ENCODE peak calls at places on chromosomes 2 and 18, in nine cellular contexts. F, J, Q, X, I, B, Z, Y and L are unnamed samples.

GRCh38 chr2:191601060-191601459 is 76.9 kb upstream of the NABP1 start:
- DNase-seq in J (no peak), B (no peak), Y (no peak), I (no peak), X (no peak), Z (no peak), F (no peak), Q (peak; percentile 58), L (no peak)

GRCh38 chr18:30687501-30687900 is 355.0 kb downstream of the DSC3 start:
- DNase-seq in I (no peak), J (no peak), X (no peak), F (no peak), Z (no peak), Q (no peak), B (no peak), Y (no peak), L (peak; percentile 4)

GRCh38 chr18:76205906-76206305 is 289.1 kb downstream of the ZNF516 start:
- DNase-seq in Y (no peak), Q (no peak), F (no peak), Z (no peak), X (no peak), J (no peak), B (no peak), I (peak; percentile 30), L (no peak)

GRCh38 chr18:57649536-57650495 is 28.2 kb upstream of the NARS1 start:
- DNase-seq in J (no peak), Z (no peak), Q (peak; percentile 63), X (no peak), F (no peak), B (peak; percentile 53), Y (peak; percentile 56), I (no peak), L (peak; percentile 76)

GRCh38 chr18:34117319-34117718 is 107.4 kb downstream of the NOL4 start:
- DNase-seq in X (peak; percentile 44), J (no peak), Y (no peak), B (no peak), Z (no peak), Q (no peak), F (no peak), I (peak; percentile 60), L (no peak)

GRCh38 chr2:20100711-20101110 is 49.3 kb upstream of the LAPTM4A start:
- DNase-seq in I (no peak), Q (no peak), Y (no peak), J (no peak), B (no peak), Z (no peak), X (no peak), F (no peak), L (no peak)

GRCh38 chr2:42100696-42101585 is 53.1 kb downstream of the PKDCC start:
- DNase-seq in J (peak; percentile 67), Q (peak; percentile 74), Z (no peak), Y (no peak), B (no peak), X (no peak), F (peak; percentile 73), I (no peak), L (no peak)

GRCh38 chr2:220590476-220590875 is 963.0 kb downstream of the SLC4A3 start:
- DNase-seq in F (no peak), X (no peak), B (no peak), Z (no peak), J (no peak), I (no peak), Q (no peak), Y (no peak), L (no peak)

GRCh38 chr2:58710795-58711279 is 469.7 kb upstream of the FANCL start:
- DNase-seq in J (peak; percentile 45), Q (no peak), X (no peak), I (no peak), F (no peak), Y (no peak), B (no peak), Z (no peak), L (no peak)

GRCh38 chr18:45090526-45091140 is 409.9 kb downstream of the SETBP1 start:
- DNase-seq in I (no peak), Q (no peak), Y (no peak), F (no peak), X (no peak), Z (no peak), J (no peak), B (no peak), L (no peak)

GRCh38 chr2:171723724-171724683 is 36.7 kb downstream of the DYNC1I2 start:
- DNase-seq in F (no peak), X (peak; percentile 2), Q (no peak), B (no peak), Z (no peak), Y (no peak), I (peak; percentile 91), J (no peak), L (no peak)

GRCh38 chr18:37460616-37461015 is 105.0 kb downstream of the CELF4 start:
- DNase-seq in Z (no peak), J (no peak), X (no peak), Q (no peak), I (no peak), F (no peak), B (no peak), Y (no peak), L (no peak)

GRCh38 chr2:210617732-210618330 is 61.4 kb downstream of the CPS1 start:
- DNase-seq in I (peak; percentile 69), B (no peak), X (peak; percentile 79), J (no peak), Q (peak; percentile 50), Z (peak; percentile 14), F (no peak), Y (no peak), L (peak; percentile 33)

GRCh38 chr2:238988105-238988504 is 140.2 kb downstream of the TWIST2 start:
- DNase-seq in F (no peak), Z (no peak), B (no peak), J (no peak), Y (no peak), I (no peak), X (no peak), Q (no peak), L (no peak)

GRCh38 chr18:7877609-7878008 is 310.5 kb downstream of the PTPRM start:
- DNase-seq in Q (peak; percentile 9), B (no peak), Z (no peak), J (no peak), I (no peak), F (no peak), Y (no peak), X (no peak), L (peak; percentile 12)

GRCh38 chr2:44549856-44550255 is 188.1 kb downstream of the CAMKMT start:
- DNase-seq in F (no peak), X (no peak), B (no peak), I (no peak), J (no peak), Y (no peak), Q (no peak), Z (peak; percentile 21), L (peak; percentile 62)

GRCh38 chr2:159419403-159419802 is 132.9 kb upstream of the WDSUB1 start:
- DNase-seq in Q (no peak), Y (no peak), F (no peak), I (no peak), X (no peak), J (no peak), B (no peak), Z (no peak), L (no peak)

GRCh38 chr18:8754995-8755955 is 49.9 kb downstream of the MTCL1 start:
- DNase-seq in Z (no peak), B (no peak), J (no peak), I (no peak), F (no peak), X (no peak), Q (peak; percentile 77), Y (no peak), L (peak; percentile 90)

GRCh38 chr2:75500633-75501032 is 60.1 kb downstream of the EVA1A start:
- DNase-seq in Z (no peak), Y (no peak), X (no peak), I (peak; percentile 45), B (no peak), J (no peak), F (no peak), Q (no peak), L (peak; percentile 52)

GRCh38 chr2:88813612-88814011 is 122.1 kb downstream of the RPIA start:
- DNase-seq in F (no peak), X (no peak), B (no peak), I (no peak), Q (no peak), J (no peak), Z (no peak), Y (no peak), L (no peak)

GRCh38 chr2:32937602-32938450 is 8.9 kb upstream of the LTBP1 start:
- DNase-seq in Q (peak; percentile 47), J (no peak), B (no peak), X (peak; percentile 56), F (no peak), Y (no peak), Z (peak; percentile 28), I (no peak), L (peak; percentile 16)

GRCh38 chr2:20224191-20224715 is 677 bp downstream of the SDC1 start:
- DNase-seq in Z (no peak), X (peak; percentile 35), Y (no peak), Q (no peak), J (no peak), F (no peak), B (no peak), I (no peak), L (no peak)

GRCh38 chr2:174331731-174332606 is 2.8 kb upstream of the SP9 start:
- DNase-seq in X (no peak), Y (no peak), Q (no peak), I (no peak), F (no peak), J (no peak), B (no peak), Z (no peak), L (no peak)

GRCh38 chr18:58977223-58977622 is 112.5 kb downstream of the ZNF532 start:
- DNase-seq in Y (no peak), F (no peak), Q (peak; percentile 38), X (no peak), B (no peak), J (peak; percentile 75), I (no peak), Z (no peak), L (no peak)

GRCh38 chr2:183248866-183249567 is 124.8 kb downstream of the NUP35 start:
- DNase-seq in B (no peak), Q (peak; percentile 41), J (no peak), X (peak; percentile 36), F (no peak), Z (peak; percentile 22), I (peak; percentile 33), Y (no peak), L (peak; percentile 56)

GRCh38 chr2:160581035-160581434 is 87.4 kb upstream of the RBMS1 start:
- DNase-seq in X (no peak), Q (peak; percentile 38), F (no peak), Y (no peak), B (no peak), I (no peak), Z (no peak), J (no peak), L (peak; percentile 60)

GRCh38 chr2:219298759-219299371 is 10.3 kb downstream of the PTPRN start:
- DNase-seq in B (no peak), X (peak; percentile 78), I (peak; percentile 54), Y (peak; percentile 94), F (peak; percentile 70), J (peak; percentile 93), Q (peak; percentile 50), Z (peak; percentile 90), L (peak; percentile 75)

GRCh38 chr2:36963106-36963505 is 3.2 kb downstream of the STRN start:
- DNase-seq in I (no peak), F (no peak), J (no peak), X (no peak), Z (no peak), Y (no peak), Q (no peak), B (no peak), L (no peak)

GRCh38 chr18:25962176-25962575 is 128.2 kb downstream of the SS18 start:
- DNase-seq in X (no peak), J (no peak), Q (no peak), Z (no peak), B (no peak), I (no peak), Y (no peak), F (no peak), L (no peak)

GRCh38 chr2:102488063-102488462 is 15.0 kb downstream of the SLC9A4 start:
- DNase-seq in Q (peak; percentile 66), I (no peak), Y (no peak), F (no peak), Z (peak; percentile 24), J (no peak), B (peak; percentile 29), X (no peak), L (peak; percentile 66)

GRCh38 chr2:84539729-84540128 is 23.4 kb downstream of the DNAH6 start:
- DNase-seq in Q (no peak), J (no peak), X (no peak), F (no peak), Y (no peak), I (no peak), B (no peak), Z (no peak), L (no peak)